ENCODE peak calls at places on chromosomes 1 and 21, in five cellular contexts. Y, T, U, P and H are unnamed samples.

GRCh38 chr1:152001631-152002584 is 8.2 kb upstream of the S100A10 start:
- DNase-seq in Y (peak; percentile 68), T (peak; percentile 87), U (peak; percentile 84), P (peak; percentile 87), H (peak; percentile 94)

GRCh38 chr1:173112129-173112528 is 61.4 kb upstream of the TNFSF18 start:
- DNase-seq in Y (no peak), T (no peak), U (no peak), P (no peak), H (no peak)

GRCh38 chr1:8860738-8861516 is 17.6 kb downstream of the ENO1 start:
- DNase-seq in Y (no peak), T (peak; percentile 9), U (no peak), P (no peak), H (no peak)

GRCh38 chr1:156249593-156249992 is 1.7 kb upstream of the PAQR6 start:
- DNase-seq in Y (no peak), T (no peak), U (no peak), P (no peak), H (no peak)

GRCh38 chr1:227729881-227730629 is 5.0 kb downstream of the JMJD4 start:
- DNase-seq in Y (no peak), T (no peak), U (peak; percentile 62), P (peak; percentile 56), H (no peak)

GRCh38 chr1:84887261-84887934 is 5.6 kb downstream of the LPAR3 start:
- DNase-seq in Y (no peak), T (no peak), U (no peak), P (no peak), H (no peak)

GRCh38 chr1:172135923-172136610 is 284.4 kb upstream of the C1orf105 start:
- DNase-seq in Y (no peak), T (no peak), U (no peak), P (no peak), H (no peak)

GRCh38 chr1:232301246-232301645 is 328.7 kb downstream of the SIPA1L2 start:
- DNase-seq in Y (no peak), T (no peak), U (no peak), P (no peak), H (no peak)

GRCh38 chr1:231233735-231234417 is 7.1 kb upstream of the GNPAT start:
- DNase-seq in Y (no peak), T (no peak), U (no peak), P (peak; percentile 46), H (no peak)

GRCh38 chr1:13675222-13675621 is 24.8 kb upstream of the PRDM2 start:
- DNase-seq in Y (no peak), T (no peak), U (no peak), P (no peak), H (no peak)

GRCh38 chr1:240152611-240153297 is 61.1 kb downstream of the FMN2 start:
- DNase-seq in Y (no peak), T (no peak), U (no peak), P (peak; percentile 10), H (no peak)

GRCh38 chr21:35840197-35840799 is 220.0 kb downstream of the SETD4 start:
- DNase-seq in Y (peak; percentile 17), T (no peak), U (peak; percentile 26), P (peak; percentile 63), H (peak; percentile 79)

GRCh38 chr1:75786901-75787455 is 922 bp downstream of the RABGGTB start:
- DNase-seq in Y (no peak), T (no peak), U (no peak), P (no peak), H (no peak)
- H3K4me1 ChIP-seq in Y (peaks cover 37% of the 10 kb centered on the region), T (peaks cover 66% of the 10 kb centered on the region), U (peaks cover 9% of the 10 kb centered on the region), P (peaks cover 54% of the 10 kb centered on the region), H (peaks cover 19% of the 10 kb centered on the region)

GRCh38 chr1:203807211-203807610 is 11.8 kb downstream of the ZBED6 start:
- DNase-seq in Y (no peak), T (no peak), U (no peak), P (peak; percentile 70), H (no peak)

GRCh38 chr1:203800001-203800400 is 4.6 kb downstream of the ZBED6 start:
- DNase-seq in Y (no peak), T (no peak), U (no peak), P (no peak), H (no peak)

GRCh38 chr1:203805689-203806088 is 10.3 kb downstream of the ZBED6 start:
- DNase-seq in Y (no peak), T (no peak), U (no peak), P (no peak), H (no peak)
- H3K36me3 ChIP-seq in Y (peaks cover 11% of the 10 kb centered on the region), T (peaks cover 53% of the 10 kb centered on the region), U (no peaks in the 10 kb centered on the region), P (no peaks in the 10 kb centered on the region), H (peaks cover 6% of the 10 kb centered on the region)

GRCh38 chr1:159900086-159900680 is at the start of gene CFAP45:
- DNase-seq in Y (peak; percentile 63), T (peak; percentile 82), U (peak; percentile 67), P (peak; percentile 87), H (peak; percentile 71)
- H3K4me3 ChIP-seq in Y (peak within 1 kb of the TSS; percentile 26), T (peak within 1 kb of the TSS; percentile 33), U (no peak within 1 kb of the TSS), P (no peak within 1 kb of the TSS), H (no peak within 1 kb of the TSS)

DNA sequence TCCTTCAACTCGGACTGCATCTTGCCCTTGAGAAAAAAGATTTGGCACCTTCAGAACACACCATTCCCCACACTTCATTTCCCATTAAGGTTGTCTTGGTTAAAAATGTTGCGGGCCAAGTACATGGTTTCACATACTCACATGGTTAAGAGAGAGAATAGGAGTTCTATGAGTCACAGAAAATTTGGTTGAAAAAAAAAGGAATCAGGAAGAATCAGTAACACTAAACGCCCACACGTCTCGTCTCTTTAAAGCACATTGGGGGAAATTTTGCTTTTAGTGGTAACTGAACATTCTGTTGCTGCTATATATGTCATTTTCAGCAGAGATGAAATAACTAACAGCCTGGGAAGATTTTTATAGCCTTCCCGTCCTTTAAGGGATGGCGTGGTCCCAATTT is 132.9 kb upstream of the ERG start:
- DNase-seq in Y (no peak), T (no peak), U (no peak), P (no peak), H (no peak)
- H3K4me1 ChIP-seq in Y (peaks cover 8% of the 10 kb centered on the region), T (no peaks in the 10 kb centered on the region), U (no peaks in the 10 kb centered on the region), P (no peaks in the 10 kb centered on the region), H (peaks cover 17% of the 10 kb centered on the region)

GRCh38 chr1:6336946-6337622 is 56.5 kb downstream of the ACOT7 start:
- DNase-seq in Y (no peak), T (no peak), U (no peak), P (no peak), H (no peak)

GRCh38 chr1:6343506-6344405 is 49.8 kb downstream of the ACOT7 start:
- DNase-seq in Y (no peak), T (peak; percentile 62), U (peak; percentile 73), P (peak; percentile 65), H (peak; percentile 74)

GRCh38 chr1:6342031-6342430 is 51.5 kb downstream of the ACOT7 start:
- DNase-seq in Y (no peak), T (no peak), U (no peak), P (no peak), H (no peak)

GRCh38 chr1:6334261-6334993 is 59.1 kb downstream of the ACOT7 start:
- DNase-seq in Y (no peak), T (no peak), U (no peak), P (no peak), H (no peak)

DNA sequence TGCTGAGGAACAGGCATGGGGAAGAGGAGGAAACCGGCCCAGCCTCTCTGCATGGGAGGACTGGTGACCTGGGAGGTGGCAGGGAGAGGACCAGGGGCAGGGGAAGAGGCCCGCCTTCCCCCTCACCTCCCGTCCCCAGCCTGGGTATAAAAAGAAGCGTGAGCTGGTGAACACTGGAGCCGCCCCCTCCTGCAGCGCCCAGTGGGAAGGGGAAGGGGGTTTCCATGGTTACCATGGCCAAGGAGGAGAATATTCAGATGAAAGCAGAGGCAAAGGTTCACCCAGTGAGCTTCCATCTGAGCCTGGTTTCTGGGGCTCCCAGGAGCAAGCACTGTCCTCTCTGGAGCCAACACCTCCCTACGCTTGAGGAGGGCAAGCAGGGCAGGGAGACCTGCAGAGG is 54.9 kb downstream of the ACOT7 start:
- DNase-seq in Y (no peak), T (no peak), U (no peak), P (no peak), H (no peak)
- H3K36me3 ChIP-seq in Y (no peaks in the 10 kb centered on the region), T (peaks cover 8% of the 10 kb centered on the region), U (no peaks in the 10 kb centered on the region), P (no peaks in the 10 kb centered on the region), H (no peaks in the 10 kb centered on the region)

DNA sequence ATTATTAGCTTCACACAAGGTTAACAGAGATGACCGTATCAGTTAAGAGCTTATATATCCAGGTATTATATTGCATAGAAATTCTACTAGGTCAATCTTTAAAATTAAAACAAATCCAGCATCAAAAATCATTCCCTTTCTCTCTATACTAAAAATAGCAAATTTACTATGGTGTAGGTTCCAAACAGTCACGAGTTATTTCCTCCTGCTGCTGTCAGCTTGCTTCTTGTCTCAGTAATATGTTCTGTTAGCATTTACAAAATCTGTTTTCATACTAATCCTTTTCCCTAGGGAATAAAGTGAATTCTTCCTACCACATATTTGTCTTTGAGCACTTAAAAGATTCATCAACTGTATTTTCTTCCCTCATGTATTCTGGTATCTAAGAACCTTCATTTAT is 2.5 kb downstream of the WDR26 start:
- DNase-seq in Y (no peak), T (no peak), U (no peak), P (no peak), H (no peak)
- H3K4me3 ChIP-seq in Y (peak overlapping the region; percentile 95), T (peak overlapping the region; percentile 91), U (peak overlapping the region; percentile 86), P (peak overlapping the region; percentile 79), H (peak overlapping the region; percentile 73)

GRCh38 chr1:60874703-60875102 is 207.7 kb upstream of the NFIA start:
- DNase-seq in Y (no peak), T (no peak), U (no peak), P (peak; percentile 30), H (no peak)
- H3K4me1 ChIP-seq in Y (no peaks in the 10 kb centered on the region), T (no peaks in the 10 kb centered on the region), U (no peaks in the 10 kb centered on the region), P (no peaks in the 10 kb centered on the region), H (no peaks in the 10 kb centered on the region)

GRCh38 chr1:53769780-53770179 is 30.8 kb upstream of the GLIS1 start:
- DNase-seq in Y (no peak), T (no peak), U (no peak), P (no peak), H (no peak)
- H3K36me3 ChIP-seq in Y (no peaks in the 10 kb centered on the region), T (peaks cover 26% of the 10 kb centered on the region), U (no peaks in the 10 kb centered on the region), P (no peaks in the 10 kb centered on the region), H (no peaks in the 10 kb centered on the region)